ENCODE peak calls at places on chromosomes 1 and 21, in five cellular contexts. Q is HFF-Myc, O is AG04450, K is ascending aorta, R is HFFc6. X is an unnamed sample.

GRCh38 chr1:2606004-2606805 is 19.6 kb downstream of the PRXL2B start:
- DNase-seq in O (no peak), R (no peak), Q (no peak), K (peak; percentile 45), X (no peak)

GRCh38 chr1:42679364-42679983 is 2.7 kb upstream of the YBX1 start:
- DNase-seq in Q (peak; percentile 54), K (no peak), R (peak; percentile 72), O (no peak), X (peak; percentile 74)

GRCh38 chr1:24294228-24294672 is 24.9 kb upstream of the GRHL3 start:
- DNase-seq in K (peak; percentile 81), R (peak; percentile 98), Q (peak; percentile 93), O (peak; percentile 93), X (peak; percentile 96)

GRCh38 chr1:9612162-9612845 is 23.6 kb downstream of the TMEM201 start:
- DNase-seq in O (no peak), R (no peak), K (no peak), Q (no peak), X (no peak)

GRCh38 chr21:17527240-17527639 is 14.4 kb downstream of the CXADR start:
- DNase-seq in Q (no peak), O (no peak), K (no peak), R (peak; percentile 25), X (peak; percentile 69)

GRCh38 chr21:25615880-25616279 is 8.6 kb upstream of the MRPL39 start:
- DNase-seq in R (no peak), K (no peak), O (no peak), Q (no peak), X (no peak)

GRCh38 chr1:230282157-230282556 is 144.0 kb downstream of the PGBD5 start:
- DNase-seq in R (no peak), O (no peak), K (peak; percentile 47), Q (no peak), X (no peak)

GRCh38 chr1:223704921-223705878 is 7.1 kb upstream of the CAPN2 start:
- DNase-seq in O (no peak), Q (no peak), K (peak; percentile 63), R (no peak), X (peak; percentile 84)

GRCh38 chr1:62024690-62025089 is 170.0 kb upstream of the L1TD1 start:
- DNase-seq in O (no peak), Q (no peak), K (no peak), R (no peak), X (no peak)

GRCh38 chr1:156705918-156706646 is 699 bp upstream of the CRABP2 start:
- DNase-seq in O (no peak), Q (no peak), R (no peak), K (peak; percentile 85), X (peak; percentile 59)

GRCh38 chr1:153538315-153538821 is 2.4 kb downstream of the S100A5 start:
- DNase-seq in O (no peak), K (no peak), Q (no peak), R (peak; percentile 62), X (no peak)

GRCh38 chr1:3914331-3914851 is 14.3 kb upstream of the C1orf174 start:
- DNase-seq in K (no peak), Q (no peak), O (no peak), R (no peak), X (no peak)

GRCh38 chr1:204299828-204300365 is 59.8 kb downstream of the PLEKHA6 start:
- DNase-seq in O (no peak), R (no peak), Q (no peak), K (no peak), X (no peak)

GRCh38 chr1:224504642-224505041 is 70.0 kb upstream of the WDR26 start:
- DNase-seq in Q (no peak), K (no peak), O (no peak), R (no peak), X (no peak)

GRCh38 chr1:205577874-205578658 is 53.7 kb downstream of the ELK4 start:
- DNase-seq in O (no peak), R (no peak), Q (no peak), K (no peak), X (no peak)

GRCh38 chr1:178644308-178645120 is 80.5 kb upstream of the RALGPS2 start:
- DNase-seq in O (no peak), K (no peak), R (no peak), Q (no peak), X (peak; percentile 78)

GRCh38 chr1:9413877-9414213 is 121.2 kb downstream of the SPSB1 start:
- DNase-seq in R (peak; percentile 12), O (no peak), K (peak; percentile 90), Q (no peak), X (no peak)

GRCh38 chr1:18631496-18632217 is 1.0 kb downstream of the PAX7 start:
- DNase-seq in R (no peak), O (no peak), K (no peak), Q (no peak), X (no peak)

GRCh38 chr21:46207006-46207919 is 21.3 kb downstream of the LSS start:
- DNase-seq in O (no peak), K (peak; percentile 58), R (no peak), Q (no peak), X (no peak)

GRCh38 chr1:232968965-232969364 is 18.6 kb downstream of the NTPCR start:
- DNase-seq in K (no peak), Q (no peak), O (no peak), R (no peak), X (peak; percentile 67)

GRCh38 chr1:111903858-111904449 is 85.5 kb downstream of the KCND3 start:
- DNase-seq in O (no peak), K (no peak), R (no peak), Q (no peak), X (no peak)

GRCh38 chr1:85597709-85598108 is 17.1 kb downstream of the CCN1 start:
- DNase-seq in R (no peak), Q (no peak), O (no peak), K (no peak), X (no peak)

DNA sequence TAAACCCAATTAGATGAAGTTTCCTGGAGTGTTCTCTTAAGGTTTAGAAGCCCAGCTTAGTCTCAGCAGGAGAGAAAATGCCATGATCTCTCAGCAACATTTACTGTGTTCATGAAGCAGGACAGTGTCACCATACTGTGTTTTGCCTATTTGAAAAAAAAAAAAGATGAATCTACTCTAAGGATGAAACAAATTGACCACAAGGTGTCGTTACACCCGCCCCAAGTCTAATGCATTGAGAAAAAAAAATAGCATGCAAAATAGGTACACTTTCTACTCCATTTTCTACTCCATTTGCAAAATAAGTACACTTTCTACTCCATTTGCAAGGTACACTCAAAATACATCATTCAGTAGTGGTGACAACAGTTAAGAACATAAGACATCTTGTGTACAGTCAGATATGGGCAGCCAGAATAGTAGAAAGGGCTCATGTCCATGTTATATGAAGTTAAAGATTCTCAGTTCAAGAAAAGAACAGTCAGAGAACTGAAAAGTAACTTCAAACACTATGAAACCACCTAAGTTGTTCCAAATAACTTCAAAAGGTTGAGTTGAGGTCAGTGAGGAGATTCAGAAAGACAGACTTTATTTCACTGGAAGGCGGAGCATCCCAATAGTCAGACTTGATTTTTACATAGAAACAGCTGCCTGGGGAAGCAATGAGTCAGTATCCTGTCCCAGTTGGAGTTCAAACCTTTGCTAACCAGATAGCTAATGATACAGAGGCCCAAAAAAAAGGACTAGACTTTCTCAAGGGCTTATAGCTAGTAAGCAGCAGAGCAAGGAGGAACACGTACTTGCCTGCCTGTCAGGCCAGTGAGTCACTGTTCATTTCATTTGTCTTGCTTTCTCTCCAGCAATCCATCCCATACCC is 13.3 kb downstream of the PLPPR5 start:
- DNase-seq in K (no peak), R (peak; percentile 81), O (peak; percentile 47), Q (peak; percentile 42), X (peak; percentile 92)
- TF ChIP-seq CTCF in K (no peak), R (peak; percentile 46), O (no peak), Q (peak; percentile 49), X (peak; percentile 46)

DNA sequence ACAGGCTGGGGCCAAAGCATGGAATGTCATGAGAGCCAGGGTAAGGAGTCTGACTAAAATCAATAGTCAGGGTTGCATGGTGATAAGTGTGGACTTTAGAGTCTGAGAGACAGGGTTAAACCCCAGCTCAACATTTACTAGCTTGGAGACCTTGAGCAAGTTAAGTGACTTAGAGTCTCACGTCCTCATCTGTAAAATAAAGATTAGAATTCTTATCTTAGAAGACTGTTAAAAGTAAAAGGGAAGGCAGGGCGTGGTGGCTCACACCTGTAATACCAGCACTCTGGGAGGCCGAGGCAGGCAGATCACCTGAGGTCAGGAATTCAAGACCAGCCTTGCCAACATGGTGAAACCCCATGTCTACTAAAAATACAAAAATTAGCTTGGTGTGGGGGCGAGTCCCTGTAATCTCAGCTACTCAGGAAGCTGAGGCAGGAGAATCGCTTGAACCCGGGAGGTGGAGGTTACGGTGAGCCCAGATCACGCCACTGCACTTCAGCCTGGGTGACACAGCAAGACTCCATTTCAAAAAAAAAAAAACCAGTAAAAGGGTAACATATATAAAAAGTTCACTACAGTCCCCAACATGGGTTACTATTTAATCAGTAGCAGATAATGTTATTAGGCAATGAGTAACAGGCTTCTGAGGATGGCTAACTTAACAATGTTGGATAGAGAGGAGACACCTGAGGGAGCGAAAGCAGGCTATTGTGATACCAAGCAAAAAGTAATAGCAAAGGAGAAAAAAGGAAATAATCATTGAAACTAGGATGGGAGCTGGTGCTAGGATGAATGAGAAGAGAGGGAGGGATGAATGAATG is 20.8 kb downstream of the TMCO1 start:
- DNase-seq in O (no peak), K (no peak), R (no peak), Q (no peak), X (no peak)
- TF ChIP-seq CTCF in O (no peak), K (no peak), R (no peak), Q (no peak), X (no peak)

GRCh38 chr21:31530364-31530763 is 129.1 kb upstream of the SOD1 start:
- DNase-seq in O (no peak), R (no peak), K (no peak), Q (no peak), X (no peak)
- TF ChIP-seq CTCF in O (no peak), R (no peak), K (no peak), Q (no peak), X (no peak)

DNA sequence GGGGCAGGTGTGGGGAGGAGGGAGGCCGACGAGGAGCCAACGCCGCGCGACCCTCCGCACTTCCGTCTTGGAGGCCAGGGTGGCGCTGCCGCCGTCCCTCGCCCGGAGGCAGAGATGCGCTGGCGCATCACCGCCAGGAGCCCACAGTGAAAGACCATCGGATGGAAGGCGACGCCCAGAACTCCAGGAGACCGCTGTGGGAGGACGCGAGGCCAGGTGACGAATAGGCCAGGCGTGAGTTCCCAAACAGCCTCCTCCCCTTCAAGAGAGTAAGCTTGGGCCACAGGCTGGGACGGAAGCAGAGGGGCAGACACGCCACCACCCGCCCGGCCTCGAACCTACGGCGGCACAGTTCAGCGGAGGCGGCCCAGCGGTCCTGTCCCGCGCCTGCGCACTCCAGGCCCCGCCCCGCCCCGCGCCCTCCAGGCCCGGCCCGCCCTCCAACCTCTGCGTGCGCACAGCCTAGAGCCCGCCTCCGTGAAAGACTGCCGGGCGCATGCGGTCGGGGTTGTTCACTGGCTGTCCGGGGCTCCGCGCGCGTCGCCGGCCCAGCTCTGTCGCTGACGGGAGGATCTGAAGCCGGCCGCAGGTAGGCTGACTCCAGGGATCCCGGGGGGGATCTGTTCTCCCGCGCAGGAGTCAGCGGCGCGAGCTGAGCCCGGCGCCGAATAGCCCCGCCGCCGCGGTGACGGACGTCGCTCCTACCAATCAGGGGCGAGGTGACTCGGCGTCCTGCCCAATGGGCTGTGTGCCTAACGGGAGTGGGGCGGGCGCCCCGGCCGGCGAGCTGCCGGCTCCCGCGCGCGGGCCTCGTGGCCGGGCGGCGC is at the start of gene CTPS1:
- DNase-seq in O (peak; percentile 78), R (peak; percentile 90), K (peak; percentile 96), Q (peak; percentile 67), X (peak; percentile 95)
- TF ChIP-seq CTCF in O (peak; percentile 24), R (peak; percentile 57), K (peak; percentile 21), Q (peak; percentile 21), X (peak; percentile 9)

GRCh38 chr1:236144446-236145150 is 2.3 kb downstream of the GPR137B start:
- DNase-seq in K (no peak), Q (no peak), O (no peak), R (no peak), X (no peak)
- TF ChIP-seq CTCF in K (no peak), Q (no peak), O (no peak), R (no peak), X (no peak)